ENCODE peak calls at places on chromosomes 6 and 20, in eight cellular contexts. One of them, this sample, is unnamed.

GRCh38 chr6:168231393-168231957 is 88.1 kb downstream of the DACT2 start:
- DNase-seq in GM20000: no peak
- DNase-seq in astrocyte of the spinal cord: no peak
- DNase-seq in IMR-90: no peak
- DNase-seq in kidney: no peak
- DNase-seq in left lung: no peak
- DNase-seq in glutamatergic neuron: no peak
- DNase-seq in psoas muscle: no peak
- DNase-seq in this sample: no peak

GRCh38 chr6:135667694-135668455 is 170.3 kb upstream of the AHI1 start:
- DNase-seq in astrocyte of the spinal cord: peak; percentile 53
- DNase-seq in left lung: peak; percentile 38
- DNase-seq in kidney: peak; percentile 75
- DNase-seq in psoas muscle: peak; percentile 36
- DNase-seq in glutamatergic neuron: peak; percentile 40
- DNase-seq in IMR-90: peak; percentile 59
- DNase-seq in GM20000: no peak
- DNase-seq in this sample: no peak

GRCh38 chr6:10993896-10994295 is 50.2 kb downstream of the ELOVL2 start:
- DNase-seq in kidney: no peak
- DNase-seq in astrocyte of the spinal cord: no peak
- DNase-seq in GM20000: no peak
- DNase-seq in glutamatergic neuron: no peak
- DNase-seq in left lung: no peak
- DNase-seq in psoas muscle: no peak
- DNase-seq in IMR-90: no peak
- DNase-seq in this sample: no peak

GRCh38 chr6:137307163-137307851 is 88.1 kb upstream of the IFNGR1 start:
- DNase-seq in GM20000: no peak
- DNase-seq in IMR-90: no peak
- DNase-seq in astrocyte of the spinal cord: no peak
- DNase-seq in kidney: no peak
- DNase-seq in psoas muscle: no peak
- DNase-seq in left lung: no peak
- DNase-seq in glutamatergic neuron: no peak
- DNase-seq in this sample: no peak

GRCh38 chr6:43790031-43790430 is 20.0 kb downstream of the VEGFA start:
- DNase-seq in psoas muscle: peak; percentile 78
- DNase-seq in glutamatergic neuron: no peak
- DNase-seq in IMR-90: no peak
- DNase-seq in kidney: peak; percentile 22
- DNase-seq in left lung: no peak
- DNase-seq in GM20000: no peak
- DNase-seq in astrocyte of the spinal cord: no peak
- DNase-seq in this sample: no peak

GRCh38 chr20:1465470-1466210 is 1.0 kb downstream of the NSFL1C start:
- DNase-seq in astrocyte of the spinal cord: peak; percentile 28
- DNase-seq in IMR-90: peak; percentile 5
- DNase-seq in GM20000: no peak
- DNase-seq in kidney: no peak
- DNase-seq in psoas muscle: no peak
- DNase-seq in glutamatergic neuron: no peak
- DNase-seq in left lung: no peak
- DNase-seq in this sample: no peak

GRCh38 chr20:3753098-3753497 is 14.5 kb downstream of the ADISSP start:
- DNase-seq in psoas muscle: no peak
- DNase-seq in astrocyte of the spinal cord: peak; percentile 65
- DNase-seq in kidney: peak; percentile 56
- DNase-seq in GM20000: peak; percentile 88
- DNase-seq in left lung: no peak
- DNase-seq in IMR-90: peak; percentile 73
- DNase-seq in glutamatergic neuron: peak; percentile 76
- DNase-seq in this sample: peak; percentile 73

GRCh38 chr6:160343144-160343543 is 5.0 kb upstream of the SLC22A3 start:
- DNase-seq in astrocyte of the spinal cord: no peak
- DNase-seq in left lung: no peak
- DNase-seq in GM20000: no peak
- DNase-seq in IMR-90: no peak
- DNase-seq in glutamatergic neuron: no peak
- DNase-seq in psoas muscle: no peak
- DNase-seq in kidney: no peak
- DNase-seq in this sample: no peak

GRCh38 chr20:41046716-41047115 is 18.1 kb downstream of the TOP1 start:
- DNase-seq in astrocyte of the spinal cord: peak; percentile 53
- DNase-seq in left lung: no peak
- DNase-seq in psoas muscle: no peak
- DNase-seq in kidney: no peak
- DNase-seq in GM20000: no peak
- DNase-seq in IMR-90: peak; percentile 63
- DNase-seq in glutamatergic neuron: no peak
- DNase-seq in this sample: no peak

GRCh38 chr6:125170376-125170775 is 16.8 kb downstream of the TPD52L1 start:
- DNase-seq in glutamatergic neuron: no peak
- DNase-seq in IMR-90: peak; percentile 59
- DNase-seq in left lung: no peak
- DNase-seq in psoas muscle: no peak
- DNase-seq in GM20000: no peak
- DNase-seq in astrocyte of the spinal cord: no peak
- DNase-seq in kidney: no peak
- DNase-seq in this sample: no peak

GRCh38 chr6:44221291-44221960 is 2.0 kb upstream of the SLC29A1 start:
- DNase-seq in IMR-90: peak; percentile 62
- DNase-seq in glutamatergic neuron: peak; percentile 69
- DNase-seq in kidney: peak; percentile 97
- DNase-seq in GM20000: peak; percentile 88
- DNase-seq in astrocyte of the spinal cord: peak; percentile 75
- DNase-seq in psoas muscle: peak; percentile 90
- DNase-seq in left lung: peak; percentile 89
- DNase-seq in this sample: peak; percentile 71

GRCh38 chr20:58436868-58437645 is 48.0 kb downstream of the VAPB start:
- DNase-seq in kidney: no peak
- DNase-seq in GM20000: no peak
- DNase-seq in glutamatergic neuron: no peak
- DNase-seq in IMR-90: no peak
- DNase-seq in left lung: no peak
- DNase-seq in psoas muscle: no peak
- DNase-seq in astrocyte of the spinal cord: no peak
- DNase-seq in this sample: no peak

GRCh38 chr20:63080411-63080810 is 73.6 kb upstream of the BHLHE23 start:
- DNase-seq in astrocyte of the spinal cord: no peak
- DNase-seq in glutamatergic neuron: no peak
- DNase-seq in IMR-90: no peak
- DNase-seq in psoas muscle: no peak
- DNase-seq in left lung: peak; percentile 26
- DNase-seq in GM20000: no peak
- DNase-seq in kidney: peak; percentile 37
- DNase-seq in this sample: no peak

GRCh38 chr6:90319044-90319443 is 22.4 kb upstream of the BACH2 start:
- DNase-seq in astrocyte of the spinal cord: peak; percentile 18
- DNase-seq in kidney: no peak
- DNase-seq in IMR-90: peak; percentile 79
- DNase-seq in glutamatergic neuron: no peak
- DNase-seq in psoas muscle: no peak
- DNase-seq in left lung: no peak
- DNase-seq in GM20000: no peak
- DNase-seq in this sample: no peak

GRCh38 chr6:29974901-29975560 is 32.7 kb downstream of the HLA-A start:
- DNase-seq in glutamatergic neuron: peak; percentile 36
- DNase-seq in astrocyte of the spinal cord: no peak
- DNase-seq in psoas muscle: no peak
- DNase-seq in GM20000: no peak
- DNase-seq in left lung: no peak
- DNase-seq in IMR-90: no peak
- DNase-seq in kidney: peak; percentile 75
- DNase-seq in this sample: no peak

GRCh38 chr6:29977425-29977727 is 35.0 kb downstream of the HLA-A start:
- DNase-seq in IMR-90: no peak
- DNase-seq in psoas muscle: no peak
- DNase-seq in glutamatergic neuron: no peak
- DNase-seq in GM20000: no peak
- DNase-seq in kidney: no peak
- DNase-seq in astrocyte of the spinal cord: no peak
- DNase-seq in left lung: no peak
- DNase-seq in this sample: no peak

GRCh38 chr6:29976253-29976587 is 33.9 kb downstream of the HLA-A start:
- DNase-seq in GM20000: no peak
- DNase-seq in left lung: no peak
- DNase-seq in IMR-90: no peak
- DNase-seq in glutamatergic neuron: no peak
- DNase-seq in psoas muscle: no peak
- DNase-seq in kidney: no peak
- DNase-seq in astrocyte of the spinal cord: no peak
- DNase-seq in this sample: no peak

GRCh38 chr6:29975561-29975907 is 33.2 kb downstream of the HLA-A start:
- DNase-seq in IMR-90: no peak
- DNase-seq in psoas muscle: no peak
- DNase-seq in kidney: no peak
- DNase-seq in left lung: no peak
- DNase-seq in glutamatergic neuron: peak; percentile 21
- DNase-seq in GM20000: no peak
- DNase-seq in astrocyte of the spinal cord: no peak
- DNase-seq in this sample: no peak

GRCh38 chr6:29976588-29977424 is 34.5 kb downstream of the HLA-A start:
- DNase-seq in kidney: peak; percentile 94
- DNase-seq in left lung: peak; percentile 88
- DNase-seq in glutamatergic neuron: peak; percentile 74
- DNase-seq in IMR-90: peak; percentile 72
- DNase-seq in GM20000: peak; percentile 69
- DNase-seq in psoas muscle: peak; percentile 91
- DNase-seq in astrocyte of the spinal cord: peak; percentile 59
- DNase-seq in this sample: peak; percentile 73
- TF ChIP-seq CTCF in kidney: peak; percentile 41
- TF ChIP-seq CTCF in left lung: no peak
- TF ChIP-seq CTCF in glutamatergic neuron: no peak
- TF ChIP-seq CTCF in IMR-90: peak; percentile 43
- TF ChIP-seq CTCF in GM20000: peak; percentile 55
- TF ChIP-seq CTCF in psoas muscle: peak; percentile 28
- TF ChIP-seq CTCF in astrocyte of the spinal cord: peak; percentile 36
- TF ChIP-seq CTCF in this sample: no peak

DNA sequence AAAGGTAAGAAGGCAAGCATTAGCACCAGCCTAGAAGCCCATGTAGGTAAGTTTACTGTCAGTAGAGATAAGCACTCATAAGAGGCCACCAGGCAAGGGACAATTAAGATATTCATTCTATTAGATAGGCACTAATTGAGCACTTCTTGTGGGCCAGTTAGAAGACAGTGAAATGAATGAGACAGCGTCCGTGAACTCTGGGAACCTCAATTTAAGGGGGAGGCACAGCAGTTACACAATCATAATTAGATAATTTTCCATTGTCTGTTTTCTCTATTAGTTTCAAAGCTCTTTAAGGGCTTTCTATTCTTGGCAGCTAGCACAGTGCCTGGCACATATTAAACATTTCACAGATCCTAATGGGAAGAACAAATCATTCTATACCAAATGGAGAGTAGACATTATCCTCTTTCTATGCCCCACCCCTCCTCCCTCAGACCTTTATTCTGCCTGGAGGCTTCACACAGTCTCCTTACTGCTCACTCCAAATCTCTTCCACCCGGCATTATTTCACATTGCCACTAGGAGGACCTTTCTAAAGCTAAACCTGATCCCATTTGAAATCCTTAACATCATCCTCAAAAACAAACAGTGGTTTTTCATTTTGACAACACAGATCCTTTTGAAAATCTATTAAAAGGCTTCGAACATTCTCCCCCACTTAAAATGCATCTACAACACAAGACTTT is 529.6 kb downstream of the ADGRB3 start:
- DNase-seq in astrocyte of the spinal cord: no peak
- DNase-seq in GM20000: no peak
- DNase-seq in psoas muscle: no peak
- DNase-seq in left lung: no peak
- DNase-seq in kidney: no peak
- DNase-seq in IMR-90: no peak
- DNase-seq in glutamatergic neuron: no peak
- DNase-seq in this sample: no peak
- TF ChIP-seq CTCF in astrocyte of the spinal cord: no peak
- TF ChIP-seq CTCF in GM20000: no peak
- TF ChIP-seq CTCF in psoas muscle: no peak
- TF ChIP-seq CTCF in left lung: no peak
- TF ChIP-seq CTCF in kidney: no peak
- TF ChIP-seq CTCF in IMR-90: peak; percentile 6
- TF ChIP-seq CTCF in glutamatergic neuron: peak; percentile 61
- TF ChIP-seq CTCF in this sample: no peak

GRCh38 chr6:163820745-163821456 is 406.4 kb downstream of the QKI start:
- DNase-seq in IMR-90: no peak
- DNase-seq in left lung: no peak
- DNase-seq in GM20000: no peak
- DNase-seq in glutamatergic neuron: peak; percentile 33
- DNase-seq in psoas muscle: peak; percentile 49
- DNase-seq in astrocyte of the spinal cord: no peak
- DNase-seq in kidney: no peak
- DNase-seq in this sample: no peak
- TF ChIP-seq CTCF in IMR-90: no peak
- TF ChIP-seq CTCF in left lung: no peak
- TF ChIP-seq CTCF in GM20000: no peak
- TF ChIP-seq CTCF in glutamatergic neuron: no peak
- TF ChIP-seq CTCF in psoas muscle: peak; percentile 27
- TF ChIP-seq CTCF in astrocyte of the spinal cord: no peak
- TF ChIP-seq CTCF in kidney: no peak
- TF ChIP-seq CTCF in this sample: no peak

GRCh38 chr20:33915726-33916331 is 77.9 kb upstream of the RALY start:
- DNase-seq in left lung: peak; percentile 38
- DNase-seq in astrocyte of the spinal cord: no peak
- DNase-seq in glutamatergic neuron: peak; percentile 28
- DNase-seq in psoas muscle: peak; percentile 50
- DNase-seq in GM20000: peak; percentile 58
- DNase-seq in kidney: no peak
- DNase-seq in IMR-90: no peak
- DNase-seq in this sample: no peak
- TF ChIP-seq CTCF in left lung: peak; percentile 71
- TF ChIP-seq CTCF in astrocyte of the spinal cord: peak; percentile 47
- TF ChIP-seq CTCF in glutamatergic neuron: peak; percentile 49
- TF ChIP-seq CTCF in psoas muscle: peak; percentile 65
- TF ChIP-seq CTCF in GM20000: peak; percentile 53
- TF ChIP-seq CTCF in kidney: peak; percentile 30
- TF ChIP-seq CTCF in IMR-90: peak; percentile 33
- TF ChIP-seq CTCF in this sample: no peak

This sample was measured in omental fat pad.